ENCODE peak calls at places on chromosomes 13 and 19, in ten cellular contexts. One of them, this sample, is unnamed.
A peak's percentile ranks its signal among the peaks of the same experiment; 100 is the strongest.

GRCh38 chr19:13037161-13037560 is 41.9 kb downstream of the NFIX start:
- DNase-seq in stomach: no peak
- DNase-seq in PC-9: peak; percentile 90
- DNase-seq in anterior cingulate cortex: no peak
- DNase-seq in T-helper 2 cell: no peak
- DNase-seq in cardiac muscle cell: no peak
- DNase-seq in aorta: peak; percentile 66
- DNase-seq in ACHN: peak; percentile 86
- DNase-seq in activated CD8-positive, alpha-beta memory T cell treated with anti-CD3 and anti-CD28 coated beads, Interleukin-2, amount 50 U/mL, for 48 hours: no peak
- DNase-seq in stimulated activated CD8-positive, alpha-beta memory T cell treated with anti-CD3 and anti-CD28 coated beads, Interleukin-12 subunit alpha, Interleukin-12 subunit beta, amount 100 ng/mL, for 1 hour: no peak
- DNase-seq in this sample: peak; percentile 79

GRCh38 chr13:41802684-41803554 is 158.0 kb downstream of the VWA8 start:
- DNase-seq in stomach: no peak
- DNase-seq in PC-9: no peak
- DNase-seq in anterior cingulate cortex: no peak
- DNase-seq in T-helper 2 cell: no peak
- DNase-seq in cardiac muscle cell: no peak
- DNase-seq in aorta: no peak
- DNase-seq in ACHN: no peak
- DNase-seq in activated CD8-positive, alpha-beta memory T cell treated with anti-CD3 and anti-CD28 coated beads, Interleukin-2, amount 50 U/mL, for 48 hours: no peak
- DNase-seq in stimulated activated CD8-positive, alpha-beta memory T cell treated with anti-CD3 and anti-CD28 coated beads, Interleukin-12 subunit alpha, Interleukin-12 subunit beta, amount 100 ng/mL, for 1 hour: no peak
- DNase-seq in this sample: no peak

GRCh38 chr19:33196446-33197193 is 2.5 kb downstream of the LRP3 start:
- DNase-seq in stomach: no peak
- DNase-seq in PC-9: no peak
- DNase-seq in anterior cingulate cortex: no peak
- DNase-seq in T-helper 2 cell: no peak
- DNase-seq in cardiac muscle cell: no peak
- DNase-seq in aorta: no peak
- DNase-seq in ACHN: no peak
- DNase-seq in activated CD8-positive, alpha-beta memory T cell treated with anti-CD3 and anti-CD28 coated beads, Interleukin-2, amount 50 U/mL, for 48 hours: no peak
- DNase-seq in stimulated activated CD8-positive, alpha-beta memory T cell treated with anti-CD3 and anti-CD28 coated beads, Interleukin-12 subunit alpha, Interleukin-12 subunit beta, amount 100 ng/mL, for 1 hour: no peak
- DNase-seq in this sample: no peak

GRCh38 chr13:113862191-113862765 is 1.6 kb downstream of the GAS6 start:
- DNase-seq in stomach: no peak
- DNase-seq in PC-9: no peak
- DNase-seq in anterior cingulate cortex: no peak
- DNase-seq in T-helper 2 cell: no peak
- DNase-seq in cardiac muscle cell: no peak
- DNase-seq in aorta: no peak
- DNase-seq in ACHN: peak; percentile 38
- DNase-seq in activated CD8-positive, alpha-beta memory T cell treated with anti-CD3 and anti-CD28 coated beads, Interleukin-2, amount 50 U/mL, for 48 hours: peak; percentile 44
- DNase-seq in stimulated activated CD8-positive, alpha-beta memory T cell treated with anti-CD3 and anti-CD28 coated beads, Interleukin-12 subunit alpha, Interleukin-12 subunit beta, amount 100 ng/mL, for 1 hour: no peak
- DNase-seq in this sample: no peak

GRCh38 chr13:98456423-98456845 is 120.5 kb downstream of the STK24 start:
- DNase-seq in stomach: no peak
- DNase-seq in PC-9: no peak
- DNase-seq in anterior cingulate cortex: no peak
- DNase-seq in T-helper 2 cell: no peak
- DNase-seq in cardiac muscle cell: no peak
- DNase-seq in aorta: no peak
- DNase-seq in ACHN: no peak
- DNase-seq in activated CD8-positive, alpha-beta memory T cell treated with anti-CD3 and anti-CD28 coated beads, Interleukin-2, amount 50 U/mL, for 48 hours: no peak
- DNase-seq in stimulated activated CD8-positive, alpha-beta memory T cell treated with anti-CD3 and anti-CD28 coated beads, Interleukin-12 subunit alpha, Interleukin-12 subunit beta, amount 100 ng/mL, for 1 hour: no peak
- DNase-seq in this sample: no peak

GRCh38 chr13:46116653-46117502 is 12.0 kb upstream of the CPB2 start:
- DNase-seq in stomach: no peak
- DNase-seq in PC-9: no peak
- DNase-seq in anterior cingulate cortex: no peak
- DNase-seq in T-helper 2 cell: no peak
- DNase-seq in cardiac muscle cell: no peak
- DNase-seq in aorta: no peak
- DNase-seq in ACHN: no peak
- DNase-seq in activated CD8-positive, alpha-beta memory T cell treated with anti-CD3 and anti-CD28 coated beads, Interleukin-2, amount 50 U/mL, for 48 hours: no peak
- DNase-seq in stimulated activated CD8-positive, alpha-beta memory T cell treated with anti-CD3 and anti-CD28 coated beads, Interleukin-12 subunit alpha, Interleukin-12 subunit beta, amount 100 ng/mL, for 1 hour: no peak
- DNase-seq in this sample: no peak

GRCh38 chr19:5948697-5949564 is 29.0 kb downstream of the RANBP3 start:
- DNase-seq in stomach: no peak
- DNase-seq in PC-9: no peak
- DNase-seq in anterior cingulate cortex: no peak
- DNase-seq in T-helper 2 cell: no peak
- DNase-seq in cardiac muscle cell: no peak
- DNase-seq in aorta: no peak
- DNase-seq in ACHN: no peak
- DNase-seq in activated CD8-positive, alpha-beta memory T cell treated with anti-CD3 and anti-CD28 coated beads, Interleukin-2, amount 50 U/mL, for 48 hours: no peak
- DNase-seq in stimulated activated CD8-positive, alpha-beta memory T cell treated with anti-CD3 and anti-CD28 coated beads, Interleukin-12 subunit alpha, Interleukin-12 subunit beta, amount 100 ng/mL, for 1 hour: no peak
- DNase-seq in this sample: no peak

GRCh38 chr13:28537149-28537548 is 42.2 kb upstream of the FLT1 start:
- DNase-seq in stomach: no peak
- DNase-seq in PC-9: no peak
- DNase-seq in anterior cingulate cortex: no peak
- DNase-seq in T-helper 2 cell: no peak
- DNase-seq in cardiac muscle cell: no peak
- DNase-seq in aorta: no peak
- DNase-seq in ACHN: no peak
- DNase-seq in activated CD8-positive, alpha-beta memory T cell treated with anti-CD3 and anti-CD28 coated beads, Interleukin-2, amount 50 U/mL, for 48 hours: no peak
- DNase-seq in stimulated activated CD8-positive, alpha-beta memory T cell treated with anti-CD3 and anti-CD28 coated beads, Interleukin-12 subunit alpha, Interleukin-12 subunit beta, amount 100 ng/mL, for 1 hour: no peak
- DNase-seq in this sample: no peak

GRCh38 chr19:35143818-35144217 is 763 bp downstream of the FXYD7 start:
- DNase-seq in stomach: no peak
- DNase-seq in PC-9: no peak
- DNase-seq in anterior cingulate cortex: no peak
- DNase-seq in T-helper 2 cell: no peak
- DNase-seq in cardiac muscle cell: no peak
- DNase-seq in aorta: no peak
- DNase-seq in ACHN: no peak
- DNase-seq in activated CD8-positive, alpha-beta memory T cell treated with anti-CD3 and anti-CD28 coated beads, Interleukin-2, amount 50 U/mL, for 48 hours: no peak
- DNase-seq in stimulated activated CD8-positive, alpha-beta memory T cell treated with anti-CD3 and anti-CD28 coated beads, Interleukin-12 subunit alpha, Interleukin-12 subunit beta, amount 100 ng/mL, for 1 hour: no peak
- DNase-seq in this sample: no peak

GRCh38 chr19:19674315-19674714 is 5.7 kb downstream of the ZNF101 start:
- DNase-seq in stomach: no peak
- DNase-seq in PC-9: no peak
- DNase-seq in anterior cingulate cortex: no peak
- DNase-seq in T-helper 2 cell: no peak
- DNase-seq in cardiac muscle cell: no peak
- DNase-seq in aorta: no peak
- DNase-seq in ACHN: no peak
- DNase-seq in activated CD8-positive, alpha-beta memory T cell treated with anti-CD3 and anti-CD28 coated beads, Interleukin-2, amount 50 U/mL, for 48 hours: peak; percentile 30
- DNase-seq in stimulated activated CD8-positive, alpha-beta memory T cell treated with anti-CD3 and anti-CD28 coated beads, Interleukin-12 subunit alpha, Interleukin-12 subunit beta, amount 100 ng/mL, for 1 hour: no peak
- DNase-seq in this sample: no peak

This sample was measured in foreskin melanocyte.